ENCODE peak calls at places on chromosomes 5 and 9, in seven cellular contexts. Q is heart left ventricle; S is activated T-cell treated with anti-CD3 and anti-CD28 coated beads for 24 hours; A is AG20443; U is stimulated activated CD4-positive, alpha-beta T cell treated with anti-CD3 and anti-CD28 coated beads, Interleukin-2, amount 100 ng/mL, for 48 hours; J is Calu3; W is NCI-H1048. H is an unnamed sample.

GRCh38 chr5:143355710-143356109 is 47.8 kb downstream of the NR3C1 start:
- DNase-seq in Q (peak), J (peak), S (peak), A (peak), U (peak), W (peak), H (no peak)

GRCh38 chr9:113345165-113345564 is 4.2 kb upstream of the BSPRY start:
- DNase-seq in Q (no peak), U (no peak), S (no peak), W (no peak), A (no peak), J (no peak), H (no peak)

GRCh38 chr9:122265265-122265900 is 701 bp downstream of the MRRF start:
- DNase-seq in W (no peak), Q (no peak), S (no peak), U (peak), A (peak), J (peak), H (peak)

GRCh38 chr9:135074354-135075233 is 12.9 kb upstream of the OLFM1 start:
- DNase-seq in S (no peak), Q (peak), U (no peak), A (no peak), J (no peak), W (no peak), H (peak)

GRCh38 chr5:148826082-148826971 is at the start of gene ADRB2:
- DNase-seq in J (peak), Q (peak), W (peak), U (peak), A (peak), S (peak), H (peak)

GRCh38 chr5:161696992-161697391 is 11.5 kb downstream of the GABRA6 start:
- DNase-seq in S (no peak), U (no peak), W (no peak), A (no peak), J (no peak), Q (no peak), H (peak)

GRCh38 chr9:7802666-7803065 is 3.1 kb upstream of the DMAC1 start:
- DNase-seq in U (no peak), W (no peak), A (no peak), Q (no peak), J (no peak), S (no peak), H (no peak)

GRCh38 chr5:107868994-107869393 is 198.3 kb upstream of the EFNA5 start:
- DNase-seq in W (no peak), Q (no peak), U (no peak), A (no peak), J (no peak), S (no peak), H (no peak)

GRCh38 chr5:107431998-107432397 is 238.7 kb downstream of the EFNA5 start:
- DNase-seq in U (no peak), A (peak), Q (no peak), J (no peak), S (no peak), W (no peak), H (no peak)

GRCh38 chr9:129938291-129938979 is 103.2 kb downstream of the USP20 start:
- DNase-seq in Q (no peak), U (no peak), J (no peak), A (peak), S (no peak), W (no peak), H (peak)

GRCh38 chr5:169791251-169791650 is 154.2 kb downstream of the DOCK2 start:
- DNase-seq in Q (no peak), A (no peak), U (no peak), W (no peak), J (no peak), S (no peak), H (no peak)

GRCh38 chr9:134181648-134182034 is 17.3 kb upstream of the RNU6ATAC start:
- DNase-seq in U (no peak), A (no peak), Q (no peak), J (no peak), W (no peak), S (no peak), H (peak)

GRCh38 chr5:116750626-116751188 is 176.1 kb upstream of the SEMA6A start:
- DNase-seq in J (no peak), Q (no peak), W (no peak), S (no peak), A (no peak), U (no peak), H (no peak)

GRCh38 chr9:127629468-127630081 is 17.5 kb downstream of the STXBP1 start:
- DNase-seq in U (no peak), S (no peak), J (no peak), A (no peak), W (no peak), Q (no peak), H (no peak)

GRCh38 chr9:133969681-133970580 is 22.2 kb downstream of the VAV2 start:
- DNase-seq in S (no peak), A (no peak), W (no peak), Q (no peak), U (no peak), J (no peak), H (peak)

GRCh38 chr9:14314929-14315753 is 1.2 kb upstream of the NFIB start:
- DNase-seq in A (peak), W (peak), U (no peak), J (peak), S (no peak), Q (peak), H (peak)

GRCh38 chr9:116208417-116209232 is 55.0 kb downstream of the PAPPA start:
- DNase-seq in Q (no peak), A (peak), U (no peak), W (no peak), J (no peak), S (no peak), H (no peak)

GRCh38 chr9:124428751-124429529 is 13.7 kb upstream of the PSMB7 start:
- DNase-seq in S (no peak), Q (no peak), U (no peak), A (no peak), W (no peak), J (no peak), H (no peak)

GRCh38 chr5:92552206-92553160 is 1028.5 kb downstream of the NR2F1-AS1 start:
- DNase-seq in J (peak), Q (no peak), W (no peak), S (no peak), U (no peak), A (peak), H (no peak)

GRCh38 chr9:137050570-137050969 is 3.3 kb downstream of the ENTPD2 start:
- DNase-seq in J (no peak), S (no peak), U (no peak), A (no peak), Q (no peak), W (no peak), H (no peak)

GRCh38 chr9:9341203-9341602 is 1271.6 kb downstream of the PTPRD start:
- DNase-seq in A (no peak), Q (no peak), J (no peak), W (no peak), S (no peak), U (no peak), H (no peak)

H was measured in H7.